ENCODE peak calls at places on chromosomes 6 and 20, in seven cellular contexts. P is nucleus accumbens, U is AG08395, G is G401, W is Daoy, C is AG09319, L is RCC 7860. T is an unnamed sample.

GRCh38 chr6:145841668-145842067 is 27.1 kb upstream of the FBXO30 start:
- DNase-seq in L (no peak), W (no peak), P (no peak), C (no peak), G (no peak), U (no peak), T (no peak)

GRCh38 chr20:17499041-17499440 is 32.1 kb downstream of the BFSP1 start:
- DNase-seq in L (no peak), P (no peak), C (no peak), U (peak), G (no peak), W (peak), T (no peak)

GRCh38 chr6:114287461-114287860 is 55.4 kb downstream of the HS3ST5 start:
- DNase-seq in P (no peak), U (no peak), C (no peak), L (no peak), G (no peak), W (no peak), T (no peak)

GRCh38 chr6:53999088-53999755 is 112.0 kb upstream of the MLIP start:
- DNase-seq in W (no peak), C (no peak), U (no peak), L (no peak), G (no peak), P (no peak), T (no peak)

GRCh38 chr6:42313941-42314570 is 96.4 kb upstream of the MRPS10 start:
- DNase-seq in U (no peak), G (peak), W (peak), C (peak), L (no peak), P (no peak), T (no peak)

GRCh38 chr6:8194499-8194898 is 92.2 kb upstream of the EEF1E1 start:
- DNase-seq in U (no peak), G (peak), W (peak), C (no peak), P (no peak), L (peak), T (no peak)

GRCh38 chr6:150756170-150756569 is 109.3 kb upstream of the MTHFD1L start:
- DNase-seq in L (no peak), W (peak), C (no peak), G (no peak), P (no peak), U (no peak), T (no peak)

GRCh38 chr6:99282479-99283062 is 66.9 kb downstream of the FAXC start:
- DNase-seq in G (peak), W (no peak), U (peak), L (peak), C (no peak), P (no peak), T (no peak)

GRCh38 chr6:90038951-90039653 is 144.8 kb downstream of the GJA10 start:
- DNase-seq in W (no peak), G (no peak), U (no peak), P (no peak), L (no peak), C (no peak), T (no peak)